ENCODE peak calls at places on chromosomes 5 and 9, in four cellular contexts. One of them, this sample, is unnamed.
A peak's percentile ranks its signal among the peaks of the same experiment; 100 is the strongest.

GRCh38 chr9:91945277-91946074 is 4.6 kb downstream of the ROR2 start:
- DNase-seq in HepG2: no peak
- DNase-seq in GM12878: no peak
- DNase-seq in H1: no peak
- DNase-seq in this sample: no peak

GRCh38 chr5:139658928-139659667 is 10.9 kb downstream of the CXXC5 start:
- DNase-seq in HepG2: no peak
- DNase-seq in GM12878: no peak
- DNase-seq in H1: no peak
- DNase-seq in this sample: no peak

GRCh38 chr5:2196416-2196815 is 313.7 kb upstream of the IRX4 start:
- DNase-seq in HepG2: no peak
- DNase-seq in GM12878: no peak
- DNase-seq in H1: no peak
- DNase-seq in this sample: no peak

GRCh38 chr5:52010430-52010829 is 627.2 kb downstream of the ISL1 start:
- DNase-seq in HepG2: no peak
- DNase-seq in GM12878: no peak
- DNase-seq in H1: no peak
- DNase-seq in this sample: no peak

GRCh38 chr9:121640076-121640475 is 11.4 kb upstream of the DAB2IP start:
- DNase-seq in HepG2: peak; percentile 50
- DNase-seq in GM12878: no peak
- DNase-seq in H1: no peak
- DNase-seq in this sample: peak; percentile 39

GRCh38 chr9:72354704-72355103 is 10.3 kb downstream of the ZFAND5 start:
- DNase-seq in HepG2: no peak
- DNase-seq in GM12878: no peak
- DNase-seq in H1: no peak
- DNase-seq in this sample: no peak

GRCh38 chr9:136484153-136485048 is 1.6 kb upstream of the SEC16A start:
- DNase-seq in HepG2: peak; percentile 74
- DNase-seq in GM12878: no peak
- DNase-seq in H1: no peak
- DNase-seq in this sample: no peak

GRCh38 chr9:137459601-137460362 is 648 bp upstream of the NSMF start:
- DNase-seq in HepG2: no peak
- DNase-seq in GM12878: no peak
- DNase-seq in H1: no peak
- DNase-seq in this sample: no peak

GRCh38 chr5:181566-181965 is 9.7 kb upstream of the LRRC14B start:
- DNase-seq in HepG2: no peak
- DNase-seq in GM12878: no peak
- DNase-seq in H1: no peak
- DNase-seq in this sample: no peak

GRCh38 chr5:18281947-18282557 is 647.8 kb downstream of the TAF11L14 start:
- DNase-seq in HepG2: peak; percentile 17
- DNase-seq in GM12878: no peak
- DNase-seq in H1: no peak
- DNase-seq in this sample: no peak

GRCh38 chr9:126773004-126773607 is 31.7 kb upstream of the ZBTB43 start:
- DNase-seq in HepG2: peak; percentile 32
- DNase-seq in GM12878: no peak
- DNase-seq in H1: peak; percentile 17
- DNase-seq in this sample: peak; percentile 38

GRCh38 chr5:173984218-173984617 is 4.8 kb upstream of the C5orf47 start:
- DNase-seq in HepG2: peak; percentile 57
- DNase-seq in GM12878: no peak
- DNase-seq in H1: no peak
- DNase-seq in this sample: no peak

GRCh38 chr9:18429065-18429464 is 44.9 kb upstream of the ADAMTSL1 start:
- DNase-seq in HepG2: no peak
- DNase-seq in GM12878: no peak
- DNase-seq in H1: no peak
- DNase-seq in this sample: no peak

GRCh38 chr9:130023994-130024596 is 18.9 kb downstream of the FNBP1 start:
- DNase-seq in HepG2: no peak
- DNase-seq in GM12878: no peak
- DNase-seq in H1: no peak
- DNase-seq in this sample: no peak

GRCh38 chr9:61671276-61671973 is 481.6 kb downstream of the SPATA31A7 start:
- DNase-seq in HepG2: no peak
- DNase-seq in GM12878: no peak
- DNase-seq in H1: no peak
- DNase-seq in this sample: no peak

GRCh38 chr5:109916481-109917153 is 226.9 kb downstream of the MAN2A1 start:
- DNase-seq in HepG2: no peak
- DNase-seq in GM12878: no peak
- DNase-seq in H1: no peak
- DNase-seq in this sample: no peak

GRCh38 chr9:105264380-105264779 is 19.9 kb downstream of the SLC44A1 start:
- DNase-seq in HepG2: no peak
- DNase-seq in GM12878: no peak
- DNase-seq in H1: no peak
- DNase-seq in this sample: no peak

GRCh38 chr9:133775951-133776905 is 38.1 kb upstream of the SARDH start:
- DNase-seq in HepG2: no peak
- DNase-seq in GM12878: no peak
- DNase-seq in H1: no peak
- DNase-seq in this sample: no peak

GRCh38 chr5:60492958-60493357 is 207.0 kb downstream of the DEPDC1B start:
- DNase-seq in HepG2: peak; percentile 85
- DNase-seq in GM12878: no peak
- DNase-seq in H1: no peak
- DNase-seq in this sample: no peak

GRCh38 chr9:76687861-76688374 is 76.3 kb upstream of the PCA3 start:
- DNase-seq in HepG2: no peak
- DNase-seq in GM12878: no peak
- DNase-seq in H1: no peak
- DNase-seq in this sample: no peak

GRCh38 chr9:36950389-36950788 is 83.7 kb downstream of the PAX5 start:
- DNase-seq in HepG2: no peak
- DNase-seq in GM12878: no peak
- DNase-seq in H1: no peak
- DNase-seq in this sample: peak; percentile 25

GRCh38 chr9:127720031-127720864 is 4.4 kb downstream of the TTC16 start:
- DNase-seq in HepG2: no peak
- DNase-seq in GM12878: no peak
- DNase-seq in H1: no peak
- DNase-seq in this sample: no peak

GRCh38 chr9:96476591-96476990 is 26.6 kb downstream of the HABP4 start:
- DNase-seq in HepG2: no peak
- DNase-seq in GM12878: no peak
- DNase-seq in H1: no peak
- DNase-seq in this sample: no peak

GRCh38 chr9:128128836-128129590 is 1.5 kb upstream of the PTGES2 start:
- DNase-seq in HepG2: no peak
- DNase-seq in GM12878: no peak
- DNase-seq in H1: no peak
- DNase-seq in this sample: no peak

GRCh38 chr5:374631-375335 is 53.3 kb downstream of the AHRR start:
- DNase-seq in HepG2: no peak
- DNase-seq in GM12878: no peak
- DNase-seq in H1: no peak
- DNase-seq in this sample: no peak

GRCh38 chr9:112445196-112445595 is 41.4 kb upstream of the KIAA1958 start:
- DNase-seq in HepG2: no peak
- DNase-seq in GM12878: no peak
- DNase-seq in H1: no peak
- DNase-seq in this sample: no peak

GRCh38 chr9:134642385-134643181 is 980 bp downstream of the COL5A1 start:
- DNase-seq in HepG2: no peak
- DNase-seq in GM12878: no peak
- DNase-seq in H1: no peak
- DNase-seq in this sample: peak; percentile 42

GRCh38 chr5:150461231-150461630 is 11.7 kb upstream of the RPS14 start:
- DNase-seq in HepG2: no peak
- DNase-seq in GM12878: peak; percentile 39
- DNase-seq in H1: no peak
- DNase-seq in this sample: no peak

GRCh38 chr5:157761690-157762611 is 18.4 kb downstream of the LSM11 start:
- DNase-seq in HepG2: peak; percentile 60
- DNase-seq in GM12878: no peak
- DNase-seq in H1: no peak
- DNase-seq in this sample: no peak

GRCh38 chr5:64665243-64665642 is 25.1 kb upstream of the SHISAL2B start:
- DNase-seq in HepG2: no peak
- DNase-seq in GM12878: no peak
- DNase-seq in H1: no peak
- DNase-seq in this sample: no peak

GRCh38 chr5:64671678-64672077 is 18.6 kb upstream of the SHISAL2B start:
- DNase-seq in HepG2: no peak
- DNase-seq in GM12878: no peak
- DNase-seq in H1: no peak
- DNase-seq in this sample: no peak

GRCh38 chr5:64670277-64670676 is 20.0 kb upstream of the SHISAL2B start:
- DNase-seq in HepG2: no peak
- DNase-seq in GM12878: no peak
- DNase-seq in H1: no peak
- DNase-seq in this sample: no peak

GRCh38 chr5:64667068-64667467 is 23.2 kb upstream of the SHISAL2B start:
- DNase-seq in HepG2: no peak
- DNase-seq in GM12878: no peak
- DNase-seq in H1: no peak
- DNase-seq in this sample: no peak

DNA sequence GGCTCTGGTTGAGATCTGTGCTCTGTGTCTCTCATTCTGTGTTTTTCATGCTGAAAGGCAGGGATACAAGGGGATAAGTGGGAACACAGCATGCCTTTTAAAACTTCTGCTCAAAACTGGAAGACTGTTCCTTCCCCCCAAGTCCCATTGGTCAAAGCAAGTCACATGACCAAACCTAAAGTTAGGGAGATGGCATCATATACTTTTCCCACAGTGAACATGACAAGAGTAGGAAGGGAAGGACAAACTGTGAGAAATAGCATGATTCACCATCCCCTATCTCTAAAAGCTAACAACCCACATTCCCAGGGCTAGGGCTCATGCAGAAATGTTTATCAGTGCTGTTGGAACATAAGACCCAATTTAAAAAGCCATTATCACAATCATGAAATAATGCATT is 24.2 kb upstream of the SHISAL2B start:
- DNase-seq in HepG2: no peak
- DNase-seq in GM12878: no peak
- DNase-seq in H1: no peak
- DNase-seq in this sample: no peak
- H3K4me1 ChIP-seq in HepG2: no peaks in the 10 kb centered on the region
- H3K4me1 ChIP-seq in GM12878: no peaks in the 10 kb centered on the region
- H3K4me1 ChIP-seq in H1: no peaks in the 10 kb centered on the region
- H3K4me1 ChIP-seq in this sample: no peaks in the 10 kb centered on the region

GRCh38 chr5:53792338-53792737 is 231.9 kb downstream of the NDUFS4 start:
- DNase-seq in HepG2: no peak
- DNase-seq in GM12878: no peak
- DNase-seq in H1: no peak
- DNase-seq in this sample: no peak
- TF ChIP-seq SUZ12 in HepG2: no peak
- TF ChIP-seq SUZ12 in GM12878: no peak
- TF ChIP-seq SUZ12 in H1: no peak
- TF ChIP-seq SUZ12 in this sample: no peak

DNA sequence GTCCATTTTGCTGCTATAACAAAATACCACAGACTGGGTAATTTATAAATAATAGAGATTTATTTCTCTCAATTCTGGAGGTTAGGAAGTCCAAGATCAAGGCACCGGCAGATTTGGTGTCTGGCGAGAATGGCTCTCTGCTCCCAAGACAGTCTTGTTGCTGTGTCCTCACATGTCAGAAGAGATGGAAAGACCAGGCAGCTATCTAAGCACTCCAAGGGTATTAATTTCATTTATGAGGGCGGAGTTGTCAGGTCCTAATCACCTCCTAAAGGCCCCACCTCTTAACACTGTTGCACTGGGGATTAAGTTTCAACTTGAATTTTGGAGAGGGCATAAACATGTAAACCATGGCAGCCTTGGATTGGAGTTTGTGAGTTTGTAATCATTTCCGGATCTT is 30.3 kb downstream of the ADCY2 start:
- DNase-seq in HepG2: no peak
- DNase-seq in GM12878: no peak
- DNase-seq in H1: no peak
- DNase-seq in this sample: no peak
- TF ChIP-seq YY1 in HepG2: no peak
- TF ChIP-seq YY1 in GM12878: no peak
- TF ChIP-seq YY1 in H1: no peak
- TF ChIP-seq YY1 in this sample: no peak

GRCh38 chr5:143572270-143572669 is 168.8 kb upstream of the NR3C1 start:
- DNase-seq in HepG2: no peak
- DNase-seq in GM12878: no peak
- DNase-seq in H1: no peak
- DNase-seq in this sample: no peak

GRCh38 chr5:143573568-143574170 is 170.2 kb upstream of the NR3C1 start:
- DNase-seq in HepG2: no peak
- DNase-seq in GM12878: no peak
- DNase-seq in H1: no peak
- DNase-seq in this sample: no peak

GRCh38 chr5:143575264-143575663 is 171.8 kb upstream of the NR3C1 start:
- DNase-seq in HepG2: no peak
- DNase-seq in GM12878: no peak
- DNase-seq in H1: no peak
- DNase-seq in this sample: no peak

GRCh38 chr5:143570989-143571388 is 167.5 kb upstream of the NR3C1 start:
- DNase-seq in HepG2: no peak
- DNase-seq in GM12878: no peak
- DNase-seq in H1: no peak
- DNase-seq in this sample: no peak

GRCh38 chr5:143572671-143573070 is 169.2 kb upstream of the NR3C1 start:
- DNase-seq in HepG2: no peak
- DNase-seq in GM12878: no peak
- DNase-seq in H1: no peak
- DNase-seq in this sample: no peak
- H3K4me1 ChIP-seq in HepG2: peaks cover 35% of the 10 kb centered on the region
- H3K4me1 ChIP-seq in GM12878: peaks cover 6% of the 10 kb centered on the region
- H3K4me1 ChIP-seq in H1: no peaks in the 10 kb centered on the region
- H3K4me1 ChIP-seq in this sample: no peaks in the 10 kb centered on the region

DNA sequence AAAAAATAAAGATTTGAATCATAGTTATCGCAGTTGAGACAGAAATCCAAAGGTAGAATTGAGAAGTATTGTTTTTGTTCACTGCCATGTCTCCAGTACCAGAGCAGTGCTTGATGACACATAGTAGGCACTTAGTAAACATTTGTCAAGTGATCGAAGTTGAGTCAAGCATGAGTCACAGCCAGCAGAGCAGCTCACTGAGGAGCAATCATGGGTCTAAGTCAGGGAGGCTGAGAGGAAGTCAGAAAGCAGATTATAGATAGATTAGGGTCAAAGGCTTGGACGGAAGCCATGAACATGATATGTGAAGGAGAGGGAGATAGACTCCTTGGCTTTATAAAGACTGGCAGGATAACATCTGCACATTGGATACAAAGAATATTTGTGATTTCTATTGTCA is 168.3 kb downstream of the RAB3C start:
- DNase-seq in HepG2: no peak
- DNase-seq in GM12878: no peak
- DNase-seq in H1: no peak
- DNase-seq in this sample: no peak
- TF ChIP-seq SUZ12 in HepG2: no peak
- TF ChIP-seq SUZ12 in GM12878: no peak
- TF ChIP-seq SUZ12 in H1: no peak
- TF ChIP-seq SUZ12 in this sample: no peak